ENCODE peak calls at places on chromosomes 6 and 20, in ten cellular contexts. A, V, C, O, Y, S, D, E, L and W are unnamed samples.

GRCh38 chr6:157023958-157024357 is 246.8 kb downstream of the ARID1B start:
- DNase-seq in A (no peak), V (no peak), C (no peak), O (no peak), Y (peak), S (no peak), D (no peak), E (no peak), L (peak), W (no peak)

GRCh38 chr6:24126586-24127192 is 674 bp downstream of the NRSN1 start:
- DNase-seq in A (peak), V (no peak), C (peak), O (no peak), Y (peak), S (no peak), D (no peak), E (no peak), L (peak), W (peak)

GRCh38 chr20:62370115-62370806 is 3.1 kb upstream of the LAMA5 start:
- DNase-seq in A (no peak), V (no peak), C (no peak), O (no peak), Y (peak), S (no peak), D (no peak), E (no peak), L (no peak), W (no peak)

GRCh38 chr6:24394777-24395437 is 7.8 kb upstream of the MRS2 start:
- DNase-seq in A (no peak), V (no peak), C (no peak), O (no peak), Y (peak), S (no peak), D (no peak), E (no peak), L (peak), W (peak)

GRCh38 chr6:27332692-27333641 is 20.9 kb upstream of the POM121L2 start:
- DNase-seq in A (peak), V (no peak), C (no peak), O (no peak), Y (peak), S (no peak), D (no peak), E (no peak), L (peak), W (peak)

GRCh38 chr6:53906842-53907241 is 112.0 kb downstream of the LRRC1 start:
- DNase-seq in A (no peak), V (no peak), C (no peak), O (no peak), Y (peak), S (no peak), D (no peak), E (no peak), L (no peak), W (no peak)

GRCh38 chr20:36848078-36848660 is 27.8 kb upstream of the TLDC2 start:
- DNase-seq in A (no peak), V (no peak), C (no peak), O (no peak), Y (peak), S (no peak), D (no peak), E (peak), L (peak), W (no peak)

GRCh38 chr20:10075606-10076005 is 40.8 kb downstream of the ANKEF1 start:
- DNase-seq in A (no peak), V (no peak), C (no peak), O (no peak), Y (no peak), S (no peak), D (no peak), E (no peak), L (no peak), W (no peak)

GRCh38 chr20:14916360-14916759 is 578.9 kb upstream of the FLRT3 start:
- DNase-seq in A (no peak), V (no peak), C (no peak), O (no peak), Y (no peak), S (no peak), D (no peak), E (no peak), L (no peak), W (no peak)

GRCh38 chr6:166046232-166046631 is 121.4 kb downstream of the TBXT start:
- DNase-seq in A (no peak), V (no peak), C (no peak), O (no peak), Y (peak), S (no peak), D (no peak), E (no peak), L (peak), W (peak)

GRCh38 chr6:87210979-87211378 is 55.6 kb downstream of the ZNF292 start:
- DNase-seq in A (no peak), V (no peak), C (no peak), O (no peak), Y (no peak), S (no peak), D (no peak), E (no peak), L (no peak), W (no peak)

GRCh38 chr6:159060107-159060506 is 15.3 kb upstream of the TAGAP start:
- DNase-seq in A (no peak), V (no peak), C (no peak), O (no peak), Y (no peak), S (no peak), D (no peak), E (no peak), L (no peak), W (no peak)

GRCh38 chr6:32816746-32817204 is at the start of gene HLA-DOB:
- DNase-seq in A (no peak), V (no peak), C (no peak), O (no peak), Y (peak), S (no peak), D (no peak), E (no peak), L (no peak), W (peak)

GRCh38 chr6:123564363-123564762 is 72.4 kb downstream of the TRDN start:
- DNase-seq in A (no peak), V (no peak), C (no peak), O (no peak), Y (no peak), S (no peak), D (no peak), E (no peak), L (no peak), W (peak)

GRCh38 chr6:36404164-36404563 is 16.7 kb upstream of the ETV7 start:
- DNase-seq in A (no peak), V (no peak), C (no peak), O (no peak), Y (no peak), S (no peak), D (no peak), E (no peak), L (no peak), W (no peak)
- TF ChIP-seq CTCF in A (no peak), V (no peak), C (no peak), O (no peak), Y (no peak), S (no peak), D (no peak), E (no peak), L (no peak), W (no peak)

GRCh38 chr20:19211252-19211651 is 1.2 kb upstream of the SLC24A3 start:
- DNase-seq in A (no peak), V (no peak), C (no peak), O (no peak), Y (no peak), S (no peak), D (no peak), E (no peak), L (no peak), W (no peak)
- H3K4me3 ChIP-seq in A (peak), V (no peak), C (no peak), O (peak), Y (no peak), S (peak), D (peak), E (peak), L (no peak), W (peak)

DNA sequence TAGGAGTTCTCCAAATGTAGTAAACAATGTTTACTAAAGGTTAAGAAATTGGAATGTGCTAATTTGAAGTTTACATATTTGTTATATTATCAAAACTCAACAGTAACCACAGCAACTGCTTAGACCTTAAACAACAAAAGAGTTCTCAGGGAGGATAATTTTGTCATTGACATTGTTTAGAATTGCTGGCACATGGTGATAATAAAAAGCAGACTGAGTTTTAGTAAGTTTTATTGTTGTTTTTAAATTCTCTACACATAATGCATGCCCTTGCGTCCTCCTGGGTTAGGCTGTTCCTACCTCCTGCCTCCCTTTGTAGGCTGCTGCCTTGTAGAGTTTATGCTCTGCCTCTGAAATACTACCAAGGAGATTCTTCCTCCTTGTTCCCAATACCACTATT is 28.7 kb downstream of the LAMA4 start:
- DNase-seq in A (no peak), V (no peak), C (no peak), O (no peak), Y (no peak), S (no peak), D (no peak), E (no peak), L (no peak), W (no peak)
- H3K27ac ChIP-seq in A (no peak), V (no peak), C (no peak), O (no peak), Y (no peak), S (no peak), D (peak), E (peak), L (no peak), W (no peak)

DNA sequence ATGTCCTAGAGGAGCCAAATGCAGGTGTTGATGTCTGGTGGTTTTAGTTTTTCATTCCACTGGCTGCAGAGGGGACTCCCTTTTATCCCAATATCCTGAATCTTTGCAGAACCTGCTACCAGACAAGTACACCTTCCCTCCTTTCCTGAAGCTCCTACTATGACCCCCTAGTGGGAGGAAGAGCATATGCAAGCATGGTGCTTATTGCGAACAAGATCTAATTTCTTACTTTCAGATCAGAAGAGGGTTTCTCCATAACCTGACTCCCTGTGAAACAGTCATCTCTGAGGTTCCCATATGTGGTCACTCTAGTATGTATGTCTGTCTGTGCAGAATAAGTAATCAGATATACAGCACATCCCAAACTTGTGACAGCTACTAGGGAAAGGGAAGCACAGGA is 277.2 kb downstream of the ARHGAP18 start:
- DNase-seq in A (no peak), V (no peak), C (no peak), O (no peak), Y (peak), S (no peak), D (no peak), E (no peak), L (no peak), W (peak)
- TF ChIP-seq CTCF in A (peak), V (no peak), C (no peak), O (no peak), Y (no peak), S (no peak), D (no peak), E (no peak), L (peak), W (peak)

DNA sequence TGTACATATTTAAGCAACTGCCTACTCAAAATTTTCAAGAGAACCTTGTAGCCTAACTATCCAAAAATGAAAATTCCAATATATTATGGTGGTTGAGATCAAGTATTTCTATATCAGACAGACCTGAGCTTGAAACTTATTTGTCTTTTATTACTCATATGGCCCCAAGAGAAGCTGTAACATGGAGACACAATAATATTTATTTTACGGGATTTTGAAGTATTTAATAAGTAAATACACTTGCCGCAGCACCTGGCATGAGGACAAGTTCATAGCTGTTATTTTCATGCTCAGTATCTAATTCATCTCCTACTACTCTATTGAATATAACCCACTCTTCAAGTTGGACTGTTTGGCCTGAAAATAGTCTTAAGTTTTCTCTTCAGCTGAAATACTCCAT is 28.0 kb downstream of the PTPRK start:
- DNase-seq in A (no peak), V (no peak), C (peak), O (no peak), Y (no peak), S (no peak), D (no peak), E (no peak), L (peak), W (no peak)
- H3K4me3 ChIP-seq in A (no peak), V (no peak), C (no peak), O (no peak), Y (no peak), S (no peak), D (peak), E (peak), L (no peak), W (peak)

GRCh38 chr6:4112366-4112765 is 23.0 kb downstream of the ECI2 start:
- DNase-seq in A (no peak), V (no peak), C (no peak), O (no peak), Y (no peak), S (no peak), D (no peak), E (no peak), L (no peak), W (no peak)

GRCh38 chr6:4114123-4114522 is 21.3 kb downstream of the ECI2 start:
- DNase-seq in A (no peak), V (no peak), C (no peak), O (no peak), Y (no peak), S (no peak), D (no peak), E (no peak), L (peak), W (no peak)

GRCh38 chr6:4115741-4116140 is 19.6 kb downstream of the ECI2 start:
- DNase-seq in A (no peak), V (no peak), C (no peak), O (no peak), Y (no peak), S (no peak), D (no peak), E (no peak), L (no peak), W (no peak)

GRCh38 chr6:4108561-4109093 is 26.7 kb downstream of the ECI2 start:
- DNase-seq in A (no peak), V (no peak), C (no peak), O (no peak), Y (no peak), S (no peak), D (no peak), E (no peak), L (no peak), W (no peak)

GRCh38 chr6:4113623-4114022 is 21.8 kb downstream of the ECI2 start:
- DNase-seq in A (no peak), V (no peak), C (no peak), O (no peak), Y (no peak), S (no peak), D (no peak), E (no peak), L (no peak), W (no peak)
- H3K27ac ChIP-seq in A (no peak), V (no peak), C (no peak), O (no peak), Y (no peak), S (no peak), D (no peak), E (no peak), L (no peak), W (no peak)

GRCh38 chr6:52577022-52577777 is at the start of gene TRAM2:
- DNase-seq in A (peak), V (peak), C (peak), O (no peak), Y (peak), S (peak), D (peak), E (peak), L (peak), W (peak)
- TF ChIP-seq CTCF in A (peak), V (no peak), C (no peak), O (no peak), Y (peak), S (no peak), D (peak), E (no peak), L (peak), W (no peak)

DNA sequence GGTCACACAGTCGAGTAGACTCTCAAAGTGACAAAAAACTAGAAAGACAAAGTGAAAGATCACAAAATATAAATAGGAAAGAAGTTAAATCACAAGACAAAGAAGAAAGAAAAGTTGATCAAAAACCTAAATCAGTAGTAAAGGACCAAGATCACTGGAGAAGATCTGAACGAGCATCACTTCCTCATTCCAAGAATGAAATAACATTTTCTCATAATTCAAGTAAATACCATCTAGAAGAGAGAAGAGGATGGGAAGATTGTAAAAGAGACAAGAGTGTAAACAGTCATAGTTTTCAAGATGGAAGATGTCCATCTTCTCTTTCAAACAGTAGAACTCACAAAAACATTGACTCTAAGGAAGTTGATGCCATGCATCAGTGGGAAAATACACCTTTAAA is 31.6 kb upstream of the GJA10 start:
- DNase-seq in A (no peak), V (no peak), C (no peak), O (no peak), Y (no peak), S (no peak), D (no peak), E (no peak), L (no peak), W (no peak)
- H3K4me3 ChIP-seq in A (no peak), V (no peak), C (no peak), O (no peak), Y (no peak), S (no peak), D (no peak), E (no peak), L (no peak), W (no peak)